ENCODE peak calls at places on chromosomes 11 and 22, in eight cellular contexts. One of them, this sample, is unnamed.
A peak's percentile ranks its signal among the peaks of the same experiment; 100 is the strongest.

GRCh38 chr11:16001899-16002426 is 354.4 kb downstream of the SOX6 start:
- DNase-seq in GM23338: peak; percentile 6
- DNase-seq in neural progenitor cell: peak; percentile 62
- DNase-seq in PC-3: peak; percentile 30
- DNase-seq in astrocyte of the spinal cord: peak; percentile 96
- DNase-seq in psoas muscle: no peak
- DNase-seq in uterus: no peak
- DNase-seq in GM12878: no peak
- DNase-seq in this sample: peak; percentile 96

GRCh38 chr11:94926698-94927237 is 46.6 kb downstream of the CWC15 start:
- DNase-seq in GM23338: peak; percentile 25
- DNase-seq in neural progenitor cell: no peak
- DNase-seq in PC-3: peak; percentile 12
- DNase-seq in astrocyte of the spinal cord: peak; percentile 96
- DNase-seq in psoas muscle: peak; percentile 89
- DNase-seq in uterus: peak; percentile 90
- DNase-seq in GM12878: no peak
- DNase-seq in this sample: peak; percentile 95

GRCh38 chr22:42601879-42602465 is 12.7 kb downstream of the POLDIP3 start:
- DNase-seq in GM23338: no peak
- DNase-seq in neural progenitor cell: no peak
- DNase-seq in PC-3: no peak
- DNase-seq in astrocyte of the spinal cord: no peak
- DNase-seq in psoas muscle: no peak
- DNase-seq in uterus: no peak
- DNase-seq in GM12878: no peak
- DNase-seq in this sample: no peak

GRCh38 chr22:23156286-23156685 is 11.0 kb downstream of the RAB36 start:
- DNase-seq in GM23338: peak; percentile 56
- DNase-seq in neural progenitor cell: no peak
- DNase-seq in PC-3: no peak
- DNase-seq in astrocyte of the spinal cord: no peak
- DNase-seq in psoas muscle: no peak
- DNase-seq in uterus: no peak
- DNase-seq in GM12878: no peak
- DNase-seq in this sample: no peak

GRCh38 chr11:114738954-114739353 is 60.6 kb downstream of the NXPE2 start:
- DNase-seq in GM23338: peak; percentile 75
- DNase-seq in neural progenitor cell: peak; percentile 71
- DNase-seq in PC-3: peak; percentile 71
- DNase-seq in astrocyte of the spinal cord: peak; percentile 39
- DNase-seq in psoas muscle: peak; percentile 57
- DNase-seq in uterus: no peak
- DNase-seq in GM12878: no peak
- DNase-seq in this sample: no peak

GRCh38 chr11:1771273-1771672 is 7.5 kb upstream of the CTSD start:
- DNase-seq in GM23338: no peak
- DNase-seq in neural progenitor cell: no peak
- DNase-seq in PC-3: no peak
- DNase-seq in astrocyte of the spinal cord: no peak
- DNase-seq in psoas muscle: peak; percentile 44
- DNase-seq in uterus: no peak
- DNase-seq in GM12878: no peak
- DNase-seq in this sample: no peak

GRCh38 chr11:65606876-65607613 is 7.0 kb downstream of the MAP3K11 start:
- DNase-seq in GM23338: peak; percentile 99
- DNase-seq in neural progenitor cell: peak; percentile 98
- DNase-seq in PC-3: no peak
- DNase-seq in astrocyte of the spinal cord: peak; percentile 97
- DNase-seq in psoas muscle: peak; percentile 97
- DNase-seq in uterus: peak; percentile 96
- DNase-seq in GM12878: no peak
- DNase-seq in this sample: peak; percentile 84

GRCh38 chr11:114832532-114833125 is 154.3 kb downstream of the NXPE2 start:
- DNase-seq in GM23338: peak; percentile 37
- DNase-seq in neural progenitor cell: no peak
- DNase-seq in PC-3: no peak
- DNase-seq in astrocyte of the spinal cord: no peak
- DNase-seq in psoas muscle: no peak
- DNase-seq in uterus: no peak
- DNase-seq in GM12878: no peak
- DNase-seq in this sample: no peak

GRCh38 chr22:47391169-47392053 is 629.0 kb downstream of the TBC1D22A start:
- DNase-seq in GM23338: no peak
- DNase-seq in neural progenitor cell: no peak
- DNase-seq in PC-3: no peak
- DNase-seq in astrocyte of the spinal cord: no peak
- DNase-seq in psoas muscle: no peak
- DNase-seq in uterus: no peak
- DNase-seq in GM12878: no peak
- DNase-seq in this sample: no peak

GRCh38 chr22:46241397-46242007 is 8.6 kb downstream of the CDPF1 start:
- DNase-seq in GM23338: no peak
- DNase-seq in neural progenitor cell: no peak
- DNase-seq in PC-3: no peak
- DNase-seq in astrocyte of the spinal cord: no peak
- DNase-seq in psoas muscle: no peak
- DNase-seq in uterus: no peak
- DNase-seq in GM12878: no peak
- DNase-seq in this sample: no peak

DNA sequence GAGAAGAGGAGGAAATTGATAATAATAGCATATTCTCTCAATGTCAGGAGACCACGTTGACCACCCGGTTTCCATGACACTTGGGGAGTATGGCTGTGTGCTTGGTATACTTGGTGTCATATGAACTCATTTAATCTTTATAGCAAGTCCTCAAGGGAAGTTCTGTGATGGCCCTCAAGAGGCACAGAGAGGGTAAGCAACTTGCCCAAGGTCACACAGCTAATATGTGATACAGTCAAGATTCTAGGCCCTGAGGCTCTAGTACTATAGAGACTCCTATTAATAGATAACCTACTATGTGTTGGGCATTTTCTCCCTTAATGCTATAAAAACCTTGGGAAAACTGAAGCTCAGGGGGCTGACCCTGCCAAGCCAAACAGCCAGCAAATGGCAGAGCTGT is 10.6 kb upstream of the CACNG2 start:
- DNase-seq in GM23338: no peak
- DNase-seq in neural progenitor cell: no peak
- DNase-seq in PC-3: no peak
- DNase-seq in astrocyte of the spinal cord: no peak
- DNase-seq in psoas muscle: no peak
- DNase-seq in uterus: no peak
- DNase-seq in GM12878: no peak
- DNase-seq in this sample: no peak
- H3K4me3 ChIP-seq in GM23338: no peak overlapping the region
- H3K4me3 ChIP-seq in neural progenitor cell: no peak overlapping the region
- H3K4me3 ChIP-seq in PC-3: no peak overlapping the region
- H3K4me3 ChIP-seq in astrocyte of the spinal cord: no peak overlapping the region
- H3K4me3 ChIP-seq in psoas muscle: no peak overlapping the region
- H3K4me3 ChIP-seq in uterus: no peak overlapping the region
- H3K4me3 ChIP-seq in GM12878: no peak overlapping the region
- H3K4me3 ChIP-seq in this sample: no peak overlapping the region

GRCh38 chr11:8065031-8065430 is 16.0 kb upstream of the TUB start:
- DNase-seq in GM23338: no peak
- DNase-seq in neural progenitor cell: no peak
- DNase-seq in PC-3: no peak
- DNase-seq in astrocyte of the spinal cord: no peak
- DNase-seq in psoas muscle: no peak
- DNase-seq in uterus: no peak
- DNase-seq in GM12878: no peak
- DNase-seq in this sample: no peak
- H3K4me3 ChIP-seq in GM23338: no peak overlapping the region
- H3K4me3 ChIP-seq in neural progenitor cell: no peak overlapping the region
- H3K4me3 ChIP-seq in PC-3: no peak overlapping the region
- H3K4me3 ChIP-seq in astrocyte of the spinal cord: no peak overlapping the region
- H3K4me3 ChIP-seq in psoas muscle: no peak overlapping the region
- H3K4me3 ChIP-seq in uterus: no peak overlapping the region
- H3K4me3 ChIP-seq in GM12878: no peak overlapping the region
- H3K4me3 ChIP-seq in this sample: no peak overlapping the region

GRCh38 chr11:86202013-86202336 is 42.6 kb upstream of the EED start:
- DNase-seq in GM23338: no peak
- DNase-seq in neural progenitor cell: no peak
- DNase-seq in PC-3: no peak
- DNase-seq in astrocyte of the spinal cord: no peak
- DNase-seq in psoas muscle: no peak
- DNase-seq in uterus: no peak
- DNase-seq in GM12878: no peak
- DNase-seq in this sample: no peak
- H3K4me3 ChIP-seq in GM23338: peak overlapping the region; percentile 48
- H3K4me3 ChIP-seq in neural progenitor cell: peak overlapping the region; percentile 25
- H3K4me3 ChIP-seq in PC-3: no peak overlapping the region
- H3K4me3 ChIP-seq in astrocyte of the spinal cord: peak overlapping the region; percentile 31
- H3K4me3 ChIP-seq in psoas muscle: peak overlapping the region; percentile 57
- H3K4me3 ChIP-seq in uterus: peak overlapping the region; percentile 33
- H3K4me3 ChIP-seq in GM12878: peak overlapping the region; percentile 66
- H3K4me3 ChIP-seq in this sample: no peak overlapping the region

GRCh38 chr22:49190816-49191505 is 636.7 kb downstream of the BRD1 start:
- DNase-seq in GM23338: no peak
- DNase-seq in neural progenitor cell: no peak
- DNase-seq in PC-3: no peak
- DNase-seq in astrocyte of the spinal cord: no peak
- DNase-seq in psoas muscle: peak; percentile 22
- DNase-seq in uterus: no peak
- DNase-seq in GM12878: no peak
- DNase-seq in this sample: no peak
- H3K4me3 ChIP-seq in GM23338: no peak overlapping the region
- H3K4me3 ChIP-seq in neural progenitor cell: no peak overlapping the region
- H3K4me3 ChIP-seq in PC-3: no peak overlapping the region
- H3K4me3 ChIP-seq in astrocyte of the spinal cord: no peak overlapping the region
- H3K4me3 ChIP-seq in psoas muscle: no peak overlapping the region
- H3K4me3 ChIP-seq in uterus: no peak overlapping the region
- H3K4me3 ChIP-seq in GM12878: no peak overlapping the region
- H3K4me3 ChIP-seq in this sample: no peak overlapping the region

DNA sequence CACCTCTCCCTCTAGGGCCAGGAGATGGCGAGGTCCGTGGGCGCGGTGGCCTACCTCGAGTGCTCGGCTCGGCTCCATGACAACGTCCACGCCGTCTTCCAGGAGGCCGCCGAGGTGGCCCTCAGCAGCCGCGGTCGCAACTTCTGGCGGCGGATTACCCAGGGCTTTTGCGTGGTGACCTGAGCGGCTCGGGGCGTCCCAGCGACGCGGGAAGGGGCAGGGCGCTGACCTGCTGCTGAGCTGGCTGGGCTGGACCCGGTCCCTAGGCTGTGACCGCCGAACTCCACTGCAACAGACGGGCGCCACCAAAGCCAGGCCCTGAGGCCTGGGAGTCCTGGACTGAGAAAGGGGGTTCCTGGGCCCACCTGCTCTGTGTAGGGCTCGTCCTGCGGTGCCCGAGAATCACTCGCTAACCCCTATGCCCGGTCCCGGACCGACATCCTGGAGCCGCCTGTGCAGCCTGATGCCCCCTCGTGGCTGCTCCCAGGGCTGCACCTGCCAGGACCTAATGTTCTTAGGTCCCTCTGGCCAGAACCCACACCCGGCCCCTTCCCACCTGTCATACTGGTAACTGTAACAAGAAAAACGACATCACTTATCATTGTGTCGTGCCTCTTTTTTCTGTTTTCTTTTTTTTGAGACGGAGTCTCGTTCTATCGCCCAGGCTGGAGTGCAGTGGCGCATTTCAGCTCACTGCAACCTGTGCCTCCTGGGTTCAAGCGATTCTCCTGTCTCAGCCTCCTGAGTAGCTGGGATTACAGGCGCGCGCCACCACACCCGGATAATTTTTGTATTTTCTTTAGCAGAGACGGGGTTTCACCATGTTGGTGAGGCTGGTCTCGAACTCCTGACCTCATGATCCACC is 15.0 kb downstream of the RHOD start:
- DNase-seq in GM23338: peak; percentile 96
- DNase-seq in neural progenitor cell: peak; percentile 89
- DNase-seq in PC-3: peak; percentile 62
- DNase-seq in astrocyte of the spinal cord: peak; percentile 74
- DNase-seq in psoas muscle: peak; percentile 82
- DNase-seq in uterus: peak; percentile 40
- DNase-seq in GM12878: no peak
- DNase-seq in this sample: no peak
- H3K4me3 ChIP-seq in GM23338: peak overlapping the region; percentile 57
- H3K4me3 ChIP-seq in neural progenitor cell: peak overlapping the region; percentile 31
- H3K4me3 ChIP-seq in PC-3: no peak overlapping the region
- H3K4me3 ChIP-seq in astrocyte of the spinal cord: peak overlapping the region; percentile 25
- H3K4me3 ChIP-seq in psoas muscle: peak overlapping the region; percentile 53
- H3K4me3 ChIP-seq in uterus: no peak overlapping the region
- H3K4me3 ChIP-seq in GM12878: no peak overlapping the region
- H3K4me3 ChIP-seq in this sample: no peak overlapping the region

GRCh38 chr11:32032478-32032877 is 58.4 kb upstream of the RCN1 start:
- DNase-seq in GM23338: no peak
- DNase-seq in neural progenitor cell: no peak
- DNase-seq in PC-3: peak; percentile 3
- DNase-seq in astrocyte of the spinal cord: no peak
- DNase-seq in psoas muscle: no peak
- DNase-seq in uterus: no peak
- DNase-seq in GM12878: peak; percentile 41
- DNase-seq in this sample: no peak

GRCh38 chr11:32033067-32033466 is 57.8 kb upstream of the RCN1 start:
- DNase-seq in GM23338: no peak
- DNase-seq in neural progenitor cell: no peak
- DNase-seq in PC-3: no peak
- DNase-seq in astrocyte of the spinal cord: no peak
- DNase-seq in psoas muscle: no peak
- DNase-seq in uterus: no peak
- DNase-seq in GM12878: no peak
- DNase-seq in this sample: no peak

GRCh38 chr11:32034149-32034548 is 56.7 kb upstream of the RCN1 start:
- DNase-seq in GM23338: no peak
- DNase-seq in neural progenitor cell: no peak
- DNase-seq in PC-3: no peak
- DNase-seq in astrocyte of the spinal cord: peak; percentile 92
- DNase-seq in psoas muscle: no peak
- DNase-seq in uterus: no peak
- DNase-seq in GM12878: no peak
- DNase-seq in this sample: peak; percentile 93

GRCh38 chr11:32033491-32033890 is 57.4 kb upstream of the RCN1 start:
- DNase-seq in GM23338: no peak
- DNase-seq in neural progenitor cell: no peak
- DNase-seq in PC-3: no peak
- DNase-seq in astrocyte of the spinal cord: no peak
- DNase-seq in psoas muscle: no peak
- DNase-seq in uterus: no peak
- DNase-seq in GM12878: no peak
- DNase-seq in this sample: no peak

GRCh38 chr11:32034680-32035079 is 56.2 kb upstream of the RCN1 start:
- DNase-seq in GM23338: no peak
- DNase-seq in neural progenitor cell: no peak
- DNase-seq in PC-3: no peak
- DNase-seq in astrocyte of the spinal cord: peak; percentile 23
- DNase-seq in psoas muscle: no peak
- DNase-seq in uterus: no peak
- DNase-seq in GM12878: no peak
- DNase-seq in this sample: no peak
- H3K4me3 ChIP-seq in GM23338: no peak overlapping the region
- H3K4me3 ChIP-seq in neural progenitor cell: no peak overlapping the region
- H3K4me3 ChIP-seq in PC-3: no peak overlapping the region
- H3K4me3 ChIP-seq in astrocyte of the spinal cord: no peak overlapping the region
- H3K4me3 ChIP-seq in psoas muscle: no peak overlapping the region
- H3K4me3 ChIP-seq in uterus: no peak overlapping the region
- H3K4me3 ChIP-seq in GM12878: no peak overlapping the region
- H3K4me3 ChIP-seq in this sample: no peak overlapping the region

GRCh38 chr11:118914178-118914918 is 11.4 kb downstream of the BCL9L start:
- DNase-seq in GM23338: peak; percentile 41
- DNase-seq in neural progenitor cell: peak; percentile 77
- DNase-seq in PC-3: peak; percentile 75
- DNase-seq in astrocyte of the spinal cord: no peak
- DNase-seq in psoas muscle: peak; percentile 72
- DNase-seq in uterus: peak; percentile 34
- DNase-seq in GM12878: no peak
- DNase-seq in this sample: no peak
- H3K4me3 ChIP-seq in GM23338: peak overlapping the region; percentile 23
- H3K4me3 ChIP-seq in neural progenitor cell: no peak overlapping the region
- H3K4me3 ChIP-seq in PC-3: peak overlapping the region; percentile 17
- H3K4me3 ChIP-seq in astrocyte of the spinal cord: no peak overlapping the region
- H3K4me3 ChIP-seq in psoas muscle: peak overlapping the region; percentile 64
- H3K4me3 ChIP-seq in uterus: no peak overlapping the region
- H3K4me3 ChIP-seq in GM12878: no peak overlapping the region
- H3K4me3 ChIP-seq in this sample: no peak overlapping the region

GRCh38 chr22:17554814-17555213 is 8.5 kb upstream of the SLC25A18 start:
- DNase-seq in GM23338: no peak
- DNase-seq in neural progenitor cell: no peak
- DNase-seq in PC-3: no peak
- DNase-seq in astrocyte of the spinal cord: no peak
- DNase-seq in psoas muscle: no peak
- DNase-seq in uterus: no peak
- DNase-seq in GM12878: no peak
- DNase-seq in this sample: no peak
- H3K4me3 ChIP-seq in GM23338: no peak overlapping the region
- H3K4me3 ChIP-seq in neural progenitor cell: no peak overlapping the region
- H3K4me3 ChIP-seq in PC-3: no peak overlapping the region
- H3K4me3 ChIP-seq in astrocyte of the spinal cord: no peak overlapping the region
- H3K4me3 ChIP-seq in psoas muscle: no peak overlapping the region
- H3K4me3 ChIP-seq in uterus: no peak overlapping the region
- H3K4me3 ChIP-seq in GM12878: no peak overlapping the region
- H3K4me3 ChIP-seq in this sample: no peak overlapping the region